ENCODE peak calls at places on chromosome 3, in eight cellular contexts. S is stimulated activated CD4-positive, alpha-beta T cell treated with anti-CD3 and anti-CD28 coated beads, Interleukin-4, amount 100 ng/mL, for 48 hours; H is AG09319; T is stimulated activated effector memory CD8-positive, alpha-beta T cell treated with anti-CD3 and anti-CD28 coated beads, Interleukin-12 subunit alpha, Interleukin-12 subunit beta, amount 100 ng/mL, for 72 hours; P is NCI-H1105 treated with DMSO at 0.1 percent for 48 hours; Y is HTR-8/SVneo; O is heart left ventricle; L is HCEC 1CT. V is an unnamed sample.

GRCh38 chr3:52983336-52983807 is 62.5 kb downstream of the SFMBT1 start:
- DNase-seq in S (peak; percentile 40), H (no peak), T (peak; percentile 51), P (no peak), Y (no peak), O (no peak), L (no peak), V (no peak)

GRCh38 chr3:73321286-73321685 is 259.8 kb downstream of the EBLN2 start:
- DNase-seq in S (no peak), H (no peak), T (no peak), P (no peak), Y (no peak), O (no peak), L (no peak), V (no peak)

GRCh38 chr3:144810150-144810549 is 838.5 kb downstream of the DIPK2A start:
- DNase-seq in S (no peak), H (no peak), T (no peak), P (no peak), Y (no peak), O (no peak), L (no peak), V (no peak)

GRCh38 chr3:38331257-38332022 is 15.1 kb upstream of the XYLB start:
- DNase-seq in S (no peak), H (no peak), T (no peak), P (no peak), Y (no peak), O (no peak), L (no peak), V (no peak)

GRCh38 chr3:146350852-146351251 is 99.9 kb upstream of the PLSCR4 start:
- DNase-seq in S (no peak), H (no peak), T (no peak), P (peak; percentile 88), Y (no peak), O (no peak), L (no peak), V (no peak)

GRCh38 chr3:118781879-118782278 is 252.8 kb downstream of the IGSF11 start:
- DNase-seq in S (no peak), H (no peak), T (no peak), P (peak; percentile 24), Y (no peak), O (no peak), L (no peak), V (no peak)

GRCh38 chr3:138051946-138052802 is 42.2 kb downstream of the CLDN18 start:
- DNase-seq in S (no peak), H (peak; percentile 11), T (no peak), P (peak; percentile 54), Y (peak; percentile 43), O (peak; percentile 51), L (peak; percentile 47), V (no peak)

GRCh38 chr3:152183473-152183872 is 85.3 kb upstream of the MBNL1 start:
- DNase-seq in S (peak; percentile 36), H (no peak), T (no peak), P (peak; percentile 77), Y (peak; percentile 12), O (peak; percentile 53), L (peak; percentile 47), V (peak; percentile 20)

GRCh38 chr3:112056451-112056929 is 22.0 kb downstream of the TMPRSS7 start:
- DNase-seq in S (no peak), H (no peak), T (no peak), P (no peak), Y (no peak), O (no peak), L (peak; percentile 80), V (no peak)

V was measured in activated B cell treated with CpG ODN at 0.5 μM for 24 hours.